ENCODE peak calls at places on chromosomes 1 and 21, in five cellular contexts. One of them, this sample, is unnamed.

GRCh38 chr1:244800821-244801220 is 34.6 kb upstream of the COX20 start:
- DNase-seq in brain microvascular endothelial cell: no peak
- DNase-seq in cardiac muscle cell: no peak
- DNase-seq in lung: no peak
- DNase-seq in endodermal cell: peak
- DNase-seq in this sample: no peak

GRCh38 chr1:14924012-14924452 is 229.5 kb upstream of the TMEM51 start:
- DNase-seq in brain microvascular endothelial cell: no peak
- DNase-seq in cardiac muscle cell: peak
- DNase-seq in lung: no peak
- DNase-seq in endodermal cell: peak
- DNase-seq in this sample: peak

GRCh38 chr1:99180343-99180808 is 83.9 kb upstream of the PLPPR4 start:
- DNase-seq in brain microvascular endothelial cell: peak
- DNase-seq in cardiac muscle cell: peak
- DNase-seq in lung: peak
- DNase-seq in endodermal cell: peak
- DNase-seq in this sample: peak

GRCh38 chr1:44947060-44947773 is 39.2 kb downstream of the EIF2B3 start:
- DNase-seq in brain microvascular endothelial cell: peak
- DNase-seq in cardiac muscle cell: peak
- DNase-seq in lung: no peak
- DNase-seq in endodermal cell: no peak
- DNase-seq in this sample: no peak

GRCh38 chr1:6521502-6521901 is 30.0 kb upstream of the PLEKHG5 start:
- DNase-seq in brain microvascular endothelial cell: no peak
- DNase-seq in cardiac muscle cell: no peak
- DNase-seq in lung: no peak
- DNase-seq in endodermal cell: peak
- DNase-seq in this sample: no peak

GRCh38 chr1:109396513-109396839 is 1.2 kb downstream of the SORT1 start:
- DNase-seq in brain microvascular endothelial cell: no peak
- DNase-seq in cardiac muscle cell: no peak
- DNase-seq in lung: no peak
- DNase-seq in endodermal cell: no peak
- DNase-seq in this sample: no peak

GRCh38 chr1:224168859-224169380 is 14.1 kb upstream of the DEGS1 start:
- DNase-seq in brain microvascular endothelial cell: peak
- DNase-seq in cardiac muscle cell: peak
- DNase-seq in lung: peak
- DNase-seq in endodermal cell: no peak
- DNase-seq in this sample: no peak

GRCh38 chr1:226702957-226703831 is 35.9 kb downstream of the ITPKB start:
- DNase-seq in brain microvascular endothelial cell: peak
- DNase-seq in cardiac muscle cell: peak
- DNase-seq in lung: peak
- DNase-seq in endodermal cell: peak
- DNase-seq in this sample: peak

GRCh38 chr1:9595156-9595967 is 6.7 kb downstream of the TMEM201 start:
- DNase-seq in brain microvascular endothelial cell: no peak
- DNase-seq in cardiac muscle cell: no peak
- DNase-seq in lung: no peak
- DNase-seq in endodermal cell: no peak
- DNase-seq in this sample: no peak

GRCh38 chr1:150149490-150150453 is at the start of gene PLEKHO1:
- DNase-seq in brain microvascular endothelial cell: peak
- DNase-seq in cardiac muscle cell: peak
- DNase-seq in lung: peak
- DNase-seq in endodermal cell: peak
- DNase-seq in this sample: peak

GRCh38 chr21:19992540-19992939 is 1005.7 kb upstream of the NCAM2 start:
- DNase-seq in brain microvascular endothelial cell: no peak
- DNase-seq in cardiac muscle cell: no peak
- DNase-seq in lung: no peak
- DNase-seq in endodermal cell: no peak
- DNase-seq in this sample: no peak

GRCh38 chr1:40476924-40477679 is at the start of gene ZFP69:
- DNase-seq in brain microvascular endothelial cell: peak
- DNase-seq in cardiac muscle cell: peak
- DNase-seq in lung: peak
- DNase-seq in endodermal cell: peak
- DNase-seq in this sample: peak

GRCh38 chr1:160092366-160093068 is 5.9 kb downstream of the IGSF8 start:
- DNase-seq in brain microvascular endothelial cell: no peak
- DNase-seq in cardiac muscle cell: no peak
- DNase-seq in lung: no peak
- DNase-seq in endodermal cell: no peak
- DNase-seq in this sample: no peak
- H3K27ac ChIP-seq in brain microvascular endothelial cell: no peak
- H3K27ac ChIP-seq in cardiac muscle cell: no peak
- H3K27ac ChIP-seq in lung: no peak
- H3K27ac ChIP-seq in endodermal cell: no peak
- H3K27ac ChIP-seq in this sample: no peak

GRCh38 chr1:157566484-157567300 is 14.4 kb upstream of the FCRL5 start:
- DNase-seq in brain microvascular endothelial cell: no peak
- DNase-seq in cardiac muscle cell: no peak
- DNase-seq in lung: no peak
- DNase-seq in endodermal cell: no peak
- DNase-seq in this sample: no peak
- H3K27ac ChIP-seq in brain microvascular endothelial cell: no peak
- H3K27ac ChIP-seq in cardiac muscle cell: no peak
- H3K27ac ChIP-seq in lung: no peak
- H3K27ac ChIP-seq in endodermal cell: no peak
- H3K27ac ChIP-seq in this sample: no peak

GRCh38 chr1:12578860-12579422 is 39.1 kb downstream of the DHRS3 start:
- DNase-seq in brain microvascular endothelial cell: no peak
- DNase-seq in cardiac muscle cell: no peak
- DNase-seq in lung: no peak
- DNase-seq in endodermal cell: no peak
- DNase-seq in this sample: no peak
- H3K27ac ChIP-seq in brain microvascular endothelial cell: no peak
- H3K27ac ChIP-seq in cardiac muscle cell: no peak
- H3K27ac ChIP-seq in lung: no peak
- H3K27ac ChIP-seq in endodermal cell: no peak
- H3K27ac ChIP-seq in this sample: no peak

DNA sequence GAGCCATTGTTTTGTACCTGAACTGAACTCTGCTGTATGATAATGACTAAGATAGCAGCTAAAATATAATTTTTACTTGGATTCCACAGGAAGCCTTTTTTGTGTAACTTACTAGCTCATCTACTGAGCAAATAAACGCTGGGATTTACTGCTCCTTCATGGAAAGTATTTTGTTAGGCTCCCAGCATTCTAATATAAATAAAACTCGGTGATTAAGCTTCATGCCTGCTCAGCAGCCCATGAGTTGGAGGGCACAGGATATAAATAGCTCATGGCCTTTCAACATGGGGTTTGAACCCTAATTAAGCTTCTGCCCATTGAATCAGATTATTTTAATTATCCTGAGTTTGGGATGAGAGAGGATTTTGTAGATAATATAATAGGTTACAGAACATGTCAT is 180.0 kb downstream of the PCP4 start:
- DNase-seq in brain microvascular endothelial cell: no peak
- DNase-seq in cardiac muscle cell: no peak
- DNase-seq in lung: no peak
- DNase-seq in endodermal cell: no peak
- DNase-seq in this sample: no peak
- H3K27ac ChIP-seq in brain microvascular endothelial cell: no peak
- H3K27ac ChIP-seq in cardiac muscle cell: no peak
- H3K27ac ChIP-seq in lung: no peak
- H3K27ac ChIP-seq in endodermal cell: no peak
- H3K27ac ChIP-seq in this sample: no peak

This sample was measured in SJSA1.